ENCODE peak calls at places on chromosomes 3 and 15, in ten cellular contexts. C is amygdala; P is HT-29; S is mesendoderm; A is BJ; K is activated B cell treated with CpG ODN at 0.5 μM for 24 hours; Y is stimulated activated CD4-positive, alpha-beta T cell treated with anti-CD3 and anti-CD28 coated beads, Interleukin-4, amount 100 ng/mL, for 24 hours; H is iPS DF 6.9; V is HFF-Myc; X is GF-D8. N is an unnamed sample.

GRCh38 chr15:56760186-56760585 is 26.9 kb upstream of the ZNF280D start:
- DNase-seq in K (no peak), Y (no peak), X (no peak), H (no peak), S (no peak), V (peak), A (peak), C (no peak), P (peak), N (no peak)

GRCh38 chr15:94258246-94258645 is 26.9 kb downstream of the MCTP2 start:
- DNase-seq in V (no peak), X (no peak), P (no peak), K (no peak), S (no peak), H (no peak), A (no peak), Y (no peak), C (no peak), N (no peak)

GRCh38 chr3:12884104-12884742 is 42.9 kb upstream of the RPL32 start:
- DNase-seq in S (no peak), V (no peak), A (no peak), Y (no peak), K (no peak), X (no peak), P (no peak), C (peak), H (no peak), N (no peak)

GRCh38 chr3:173916799-173917198 is 519.3 kb downstream of the NLGN1 start:
- DNase-seq in C (no peak), V (no peak), P (no peak), S (no peak), A (no peak), X (no peak), K (no peak), Y (no peak), H (no peak), N (no peak)

GRCh38 chr3:80190051-80190450 is 422.3 kb upstream of the ROBO1 start:
- DNase-seq in K (no peak), C (no peak), P (no peak), X (no peak), Y (no peak), V (peak), A (peak), H (no peak), S (peak), N (no peak)

GRCh38 chr3:61464785-61465184 is 96.6 kb upstream of the PTPRG start:
- DNase-seq in K (no peak), C (no peak), V (no peak), X (no peak), H (no peak), S (no peak), P (no peak), Y (no peak), A (no peak), N (peak)

GRCh38 chr3:158791259-158791920 is 10.5 kb upstream of the MFSD1 start:
- DNase-seq in P (peak), A (no peak), H (no peak), X (peak), C (no peak), S (peak), Y (peak), K (no peak), V (no peak), N (peak)

GRCh38 chr3:127452321-127452821 is 138.2 kb downstream of the TPRA1 start:
- DNase-seq in P (no peak), S (no peak), H (no peak), V (no peak), X (no peak), Y (no peak), A (no peak), C (no peak), K (peak), N (no peak)